ENCODE peak calls at places on chromosomes 4 and X, in five cellular contexts. V is OCI-LY7, R is fibroblast of lung, O is colonic mucosa, S is lower leg skin. M is an unnamed sample.

GRCh38 chrX:14697453-14697852 is 168.1 kb downstream of the GLRA2 start:
- DNase-seq in V (peak; percentile 19), R (peak; percentile 22), O (peak; percentile 46), S (peak; percentile 11), M (no peak)

GRCh38 chrX:29530520-29530919 is 684.8 kb upstream of the MAGEB2 start:
- DNase-seq in R (peak; percentile 57), S (no peak), V (no peak), O (no peak), M (no peak)

GRCh38 chr4:43898836-43899235 is 549.8 kb downstream of the KCTD8 start:
- DNase-seq in S (no peak), V (no peak), O (no peak), R (no peak), M (no peak)

GRCh38 chrX:153512501-153512893 is 4.9 kb upstream of the ATP2B3 start:
- DNase-seq in S (no peak), R (no peak), V (no peak), O (no peak), M (no peak)

GRCh38 chr4:163694385-163694784 is 199.9 kb downstream of the TMA16 start:
- DNase-seq in R (peak; percentile 38), O (no peak), S (no peak), V (no peak), M (no peak)

GRCh38 chrX:44246826-44247225 is 96.6 kb downstream of the EFHC2 start:
- DNase-seq in S (no peak), V (no peak), R (no peak), O (no peak), M (no peak)

GRCh38 chr4:82268050-82268825 is 105.6 kb downstream of the HNRNPD start:
- DNase-seq in R (peak; percentile 58), S (peak; percentile 59), V (peak; percentile 66), O (peak; percentile 46), M (no peak)

GRCh38 chr4:83112239-83112638 is 2.3 kb downstream of the PLAC8 start:
- DNase-seq in S (no peak), R (no peak), O (no peak), V (peak; percentile 88), M (no peak)

GRCh38 chrX:46433892-46434291 is 111.3 kb downstream of the ZNF674 start:
- DNase-seq in R (peak; percentile 2), S (no peak), V (no peak), O (no peak), M (no peak)

GRCh38 chrX:3066555-3066954 is 25.3 kb downstream of the ARSF start:
- DNase-seq in O (no peak), S (peak; percentile 18), R (no peak), V (no peak), M (no peak)

GRCh38 chr4:173195132-173195531 is 26.5 kb downstream of the GALNT7 start:
- DNase-seq in S (no peak), O (no peak), R (no peak), V (no peak), M (no peak)

GRCh38 chr4:123488916-123489315 is 92.3 kb downstream of the SPRY1 start:
- DNase-seq in V (no peak), O (no peak), S (no peak), R (peak; percentile 50), M (no peak)

GRCh38 chrX:2967998-2968909 is 38.1 kb upstream of the ARSH start:
- DNase-seq in R (peak; percentile 28), O (peak; percentile 39), S (peak; percentile 14), V (no peak), M (no peak)

GRCh38 chrX:139125916-139126315 is 404.6 kb upstream of the F9 start:
- DNase-seq in R (no peak), S (no peak), O (no peak), V (no peak), M (no peak)

GRCh38 chrX:139121616-139122286 is 408.8 kb upstream of the F9 start:
- DNase-seq in V (no peak), O (no peak), R (no peak), S (no peak), M (no peak)

GRCh38 chrX:139120760-139121159 is 409.2 kb upstream of the FGF13 start:
- DNase-seq in R (no peak), O (no peak), S (no peak), V (no peak), M (no peak)

DNA sequence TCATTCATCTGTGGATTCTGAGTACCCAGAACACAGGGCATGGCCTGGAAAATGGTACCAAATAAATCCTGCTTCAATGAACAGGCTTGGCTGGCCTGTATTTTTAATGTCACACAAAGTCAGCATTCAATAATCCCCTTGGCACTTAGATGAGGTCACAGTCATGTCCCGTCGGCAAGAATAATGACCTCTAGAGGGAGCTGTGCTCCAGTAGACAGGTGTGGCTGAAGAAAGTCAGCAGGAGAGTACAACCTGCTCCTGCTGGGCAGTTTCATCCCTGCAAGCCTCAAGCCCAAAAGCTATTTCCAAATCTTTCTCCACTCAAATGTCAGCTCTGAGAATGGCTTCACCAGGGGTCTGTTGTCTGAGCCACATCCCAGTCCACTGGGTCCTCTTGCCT is 404.0 kb upstream of the F9 start:
- DNase-seq in R (no peak), O (peak; percentile 21), V (peak; percentile 46), S (no peak), M (no peak)
- TF ChIP-seq CTCF in R (no peak), O (peak; percentile 46), V (peak; percentile 72), S (no peak), M (no peak)

GRCh38 chr4:10736895-10737294 is 52.3 kb upstream of the CLNK start:
- DNase-seq in S (no peak), O (no peak), V (no peak), R (no peak), M (no peak)
- TF ChIP-seq CTCF in S (no peak), O (no peak), V (peak; percentile 16), R (no peak), M (no peak)

GRCh38 chr4:20395160-20395773 is 143.6 kb downstream of the SLIT2 start:
- DNase-seq in R (peak; percentile 45), V (peak; percentile 41), O (peak; percentile 45), S (no peak), M (no peak)
- TF ChIP-seq CTCF in R (peak; percentile 77), V (peak; percentile 86), O (peak; percentile 54), S (no peak), M (peak; percentile 75)

DNA sequence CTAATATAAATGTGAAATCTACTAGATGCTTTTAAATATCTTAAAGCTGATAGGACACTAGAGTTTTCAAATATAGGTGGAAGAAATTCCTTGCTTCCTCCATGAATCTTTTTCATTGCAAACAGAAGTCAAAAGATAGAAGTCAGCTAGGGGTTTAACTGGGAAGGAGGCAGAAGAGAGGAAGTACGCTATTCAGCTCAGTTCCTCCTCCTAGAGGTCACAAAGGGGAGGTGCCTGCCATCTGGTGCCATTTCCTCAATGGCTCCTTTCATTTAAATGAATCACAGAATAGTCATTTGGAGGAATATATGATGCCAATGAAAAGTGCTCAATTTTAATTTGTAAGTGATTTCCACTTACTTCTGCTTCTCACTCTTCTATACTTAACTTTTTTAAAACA is 8.5 kb downstream of the COL25A1 start:
- DNase-seq in R (no peak), S (no peak), O (no peak), V (peak; percentile 54), M (no peak)
- TF ChIP-seq CTCF in R (peak; percentile 30), S (no peak), O (peak; percentile 25), V (peak; percentile 80), M (peak; percentile 53)

DNA sequence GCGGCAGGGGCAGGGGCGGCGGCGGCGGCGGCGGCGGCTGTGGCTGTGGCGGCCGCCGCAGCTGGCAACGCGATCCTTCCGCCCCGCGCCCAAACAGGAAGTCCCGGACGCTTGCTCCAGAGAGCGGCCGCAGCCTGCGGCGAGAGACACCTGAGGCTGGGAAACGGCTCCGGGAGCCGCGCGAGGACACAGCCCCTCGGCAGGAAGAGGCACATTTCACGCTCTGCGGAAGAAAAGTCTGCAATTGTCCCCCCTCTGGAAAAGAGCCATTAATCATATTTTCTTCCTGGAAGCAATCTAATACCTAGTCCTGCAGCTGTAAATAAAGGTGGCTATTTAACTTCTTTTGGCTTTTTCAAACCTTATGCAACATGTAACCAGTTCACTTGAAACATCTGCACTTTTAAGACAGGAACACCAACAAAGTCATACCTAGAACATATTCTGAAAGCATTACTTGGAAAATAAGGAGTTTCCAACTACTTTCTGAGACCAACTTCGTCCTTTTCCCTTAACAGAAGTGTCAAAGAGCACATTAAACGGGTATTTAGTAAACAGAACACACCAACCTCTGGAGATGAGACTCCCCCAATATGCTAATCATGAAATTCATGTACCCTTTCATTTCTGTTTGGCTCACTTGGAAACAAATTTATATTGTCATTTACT is 69.0 kb downstream of the NOCT start:
- DNase-seq in V (no peak), S (no peak), O (no peak), R (no peak), M (no peak)
- TF ChIP-seq CTCF in V (no peak), S (no peak), O (peak; percentile 16), R (no peak), M (peak; percentile 2)

DNA sequence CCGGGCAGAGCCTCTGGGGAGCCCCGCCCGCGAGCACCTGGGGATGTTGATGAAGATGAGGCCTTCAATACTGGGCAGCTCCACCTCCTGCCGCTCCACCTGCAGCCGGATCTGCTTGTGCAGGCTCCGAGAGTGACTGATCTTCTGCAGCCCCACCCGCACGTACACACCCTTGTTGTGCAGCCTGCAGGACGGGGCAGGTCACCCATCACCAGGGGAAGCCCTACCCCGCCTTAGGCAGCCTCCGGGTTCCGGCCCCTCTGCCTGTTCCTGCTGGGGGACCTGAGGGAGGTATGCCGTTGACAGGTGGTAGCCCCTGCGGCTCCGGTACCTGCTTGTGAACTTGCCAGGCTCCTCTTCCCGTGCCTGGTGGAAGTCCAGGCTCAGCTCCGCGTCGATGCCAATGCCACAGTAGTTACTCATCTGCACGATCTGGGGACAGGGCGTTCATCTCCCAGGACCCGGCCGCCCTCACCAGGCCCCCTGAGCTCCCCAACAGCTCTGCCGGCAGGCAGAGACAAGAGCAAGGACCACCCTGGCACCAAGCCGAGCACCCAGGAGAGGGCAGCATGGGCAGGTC is 11.6 kb downstream of the DGKQ start:
- DNase-seq in S (no peak), V (no peak), O (peak; percentile 81), R (no peak), M (peak; percentile 91)
- TF ChIP-seq CTCF in S (no peak), V (no peak), O (no peak), R (no peak), M (no peak)

DNA sequence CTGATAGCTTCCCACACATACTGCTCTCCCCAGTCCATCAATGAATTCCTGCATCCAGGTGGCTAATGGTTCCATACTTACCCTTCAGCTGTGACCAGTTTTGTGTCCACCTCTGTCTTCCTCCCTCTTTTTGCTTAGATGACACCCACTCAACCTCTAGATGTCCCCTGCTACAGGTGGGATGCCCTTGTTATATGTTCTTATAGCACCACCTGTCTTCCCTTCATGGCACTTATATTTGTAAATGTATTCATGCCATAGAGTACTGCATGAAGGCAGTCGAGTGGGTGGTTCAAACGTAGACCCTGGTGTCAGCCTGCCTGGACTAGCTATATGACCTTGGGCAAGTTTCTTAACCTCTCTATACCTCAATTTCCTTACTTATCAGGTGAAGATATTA is 6.5 kb upstream of the USP46 start:
- DNase-seq in S (no peak), R (no peak), V (peak; percentile 62), O (no peak), M (no peak)
- TF ChIP-seq CTCF in S (no peak), R (peak; percentile 19), V (peak; percentile 76), O (peak; percentile 16), M (peak; percentile 74)

GRCh38 chr4:138572007-138572406 is 329.9 kb upstream of the SLC7A11 start:
- DNase-seq in V (no peak), S (no peak), R (no peak), O (no peak), M (no peak)

GRCh38 chr4:138577145-138577544 is 335.0 kb upstream of the SLC7A11 start:
- DNase-seq in V (no peak), R (no peak), S (no peak), O (no peak), M (no peak)

GRCh38 chr4:138579146-138579545 is 337.0 kb upstream of the SLC7A11 start:
- DNase-seq in O (no peak), V (no peak), R (no peak), S (no peak), M (no peak)

GRCh38 chr4:138573246-138573645 is 331.1 kb upstream of the SLC7A11 start:
- DNase-seq in S (no peak), O (no peak), R (no peak), V (no peak), M (no peak)

GRCh38 chr4:138576684-138577083 is 334.5 kb upstream of the SLC7A11 start:
- DNase-seq in V (peak; percentile 24), O (no peak), R (peak; percentile 59), S (no peak), M (no peak)
- TF ChIP-seq CTCF in V (peak; percentile 67), O (peak; percentile 18), R (peak; percentile 54), S (no peak), M (peak; percentile 69)

M was measured in chondrocyte.